ENCODE peak calls at places on chromosomes 13 and 19, in five cellular contexts. One of them, this sample, is unnamed.

GRCh38 chr19:1864480-1865171 is 1.2 kb upstream of the KLF16 start:
- DNase-seq in mucosa of descending colon: peak
- DNase-seq in endothelial cell: peak
- DNase-seq in activated T-helper 1 cell treated with anti-CD3 and anti-CD28 coated beads, Interleukin-12 subunit alpha, Interleukin-12 subunit beta, Interleukin-2, Interleukin-4 antibody, amounts not matched to agents 30 ng/mL and 10 ng/mL and 1 ng/mL, durations not matched to agents 14 hours and 24 hours and 36 hours: peak
- DNase-seq in adrenal gland: peak
- DNase-seq in this sample: peak

GRCh38 chr13:24230428-24231072 is 70.0 kb downstream of the SPATA13 start:
- DNase-seq in mucosa of descending colon: no peak
- DNase-seq in endothelial cell: no peak
- DNase-seq in activated T-helper 1 cell treated with anti-CD3 and anti-CD28 coated beads, Interleukin-12 subunit alpha, Interleukin-12 subunit beta, Interleukin-2, Interleukin-4 antibody, amounts not matched to agents 30 ng/mL and 10 ng/mL and 1 ng/mL, durations not matched to agents 14 hours and 24 hours and 36 hours: no peak
- DNase-seq in adrenal gland: no peak
- DNase-seq in this sample: no peak

GRCh38 chr19:43847884-43848283 is 20.8 kb downstream of the ZNF283 start:
- DNase-seq in adrenal gland: no peak
- DNase-seq in mucosa of descending colon: no peak
- DNase-seq in activated T-helper 1 cell treated with anti-CD3 and anti-CD28 coated beads, Interleukin-12 subunit alpha, Interleukin-12 subunit beta, Interleukin-2, Interleukin-4 antibody, amounts not matched to agents 30 ng/mL and 10 ng/mL and 1 ng/mL, durations not matched to agents 14 hours and 24 hours and 36 hours: no peak
- DNase-seq in endothelial cell: no peak
- DNase-seq in this sample: no peak

GRCh38 chr19:6668696-6669095 is 1.3 kb downstream of the TNFSF14 start:
- DNase-seq in mucosa of descending colon: no peak
- DNase-seq in activated T-helper 1 cell treated with anti-CD3 and anti-CD28 coated beads, Interleukin-12 subunit alpha, Interleukin-12 subunit beta, Interleukin-2, Interleukin-4 antibody, amounts not matched to agents 30 ng/mL and 10 ng/mL and 1 ng/mL, durations not matched to agents 14 hours and 24 hours and 36 hours: no peak
- DNase-seq in endothelial cell: no peak
- DNase-seq in adrenal gland: no peak
- DNase-seq in this sample: no peak

GRCh38 chr19:6761053-6761676 is 6.1 kb downstream of the SH2D3A start:
- DNase-seq in mucosa of descending colon: no peak
- DNase-seq in adrenal gland: no peak
- DNase-seq in endothelial cell: no peak
- DNase-seq in activated T-helper 1 cell treated with anti-CD3 and anti-CD28 coated beads, Interleukin-12 subunit alpha, Interleukin-12 subunit beta, Interleukin-2, Interleukin-4 antibody, amounts not matched to agents 30 ng/mL and 10 ng/mL and 1 ng/mL, durations not matched to agents 14 hours and 24 hours and 36 hours: no peak
- DNase-seq in this sample: no peak

GRCh38 chr13:69124996-69125395 is 982.6 kb upstream of the ATXN8OS start:
- DNase-seq in adrenal gland: no peak
- DNase-seq in endothelial cell: no peak
- DNase-seq in mucosa of descending colon: no peak
- DNase-seq in activated T-helper 1 cell treated with anti-CD3 and anti-CD28 coated beads, Interleukin-12 subunit alpha, Interleukin-12 subunit beta, Interleukin-2, Interleukin-4 antibody, amounts not matched to agents 30 ng/mL and 10 ng/mL and 1 ng/mL, durations not matched to agents 14 hours and 24 hours and 36 hours: no peak
- DNase-seq in this sample: no peak

GRCh38 chr13:83286737-83287136 is 595.5 kb downstream of the SLITRK1 start:
- DNase-seq in adrenal gland: no peak
- DNase-seq in endothelial cell: no peak
- DNase-seq in mucosa of descending colon: no peak
- DNase-seq in activated T-helper 1 cell treated with anti-CD3 and anti-CD28 coated beads, Interleukin-12 subunit alpha, Interleukin-12 subunit beta, Interleukin-2, Interleukin-4 antibody, amounts not matched to agents 30 ng/mL and 10 ng/mL and 1 ng/mL, durations not matched to agents 14 hours and 24 hours and 36 hours: no peak
- DNase-seq in this sample: no peak

GRCh38 chr19:57566396-57567256 is 7.0 kb upstream of the ZNF550 start:
- DNase-seq in adrenal gland: no peak
- DNase-seq in endothelial cell: no peak
- DNase-seq in activated T-helper 1 cell treated with anti-CD3 and anti-CD28 coated beads, Interleukin-12 subunit alpha, Interleukin-12 subunit beta, Interleukin-2, Interleukin-4 antibody, amounts not matched to agents 30 ng/mL and 10 ng/mL and 1 ng/mL, durations not matched to agents 14 hours and 24 hours and 36 hours: no peak
- DNase-seq in mucosa of descending colon: no peak
- DNase-seq in this sample: no peak

GRCh38 chr13:29914591-29914990 is 64.2 kb upstream of the UBL3 start:
- DNase-seq in adrenal gland: no peak
- DNase-seq in endothelial cell: no peak
- DNase-seq in mucosa of descending colon: no peak
- DNase-seq in activated T-helper 1 cell treated with anti-CD3 and anti-CD28 coated beads, Interleukin-12 subunit alpha, Interleukin-12 subunit beta, Interleukin-2, Interleukin-4 antibody, amounts not matched to agents 30 ng/mL and 10 ng/mL and 1 ng/mL, durations not matched to agents 14 hours and 24 hours and 36 hours: no peak
- DNase-seq in this sample: no peak

GRCh38 chr13:106213028-106213427 is 322.4 kb downstream of the EFNB2 start:
- DNase-seq in adrenal gland: no peak
- DNase-seq in mucosa of descending colon: no peak
- DNase-seq in activated T-helper 1 cell treated with anti-CD3 and anti-CD28 coated beads, Interleukin-12 subunit alpha, Interleukin-12 subunit beta, Interleukin-2, Interleukin-4 antibody, amounts not matched to agents 30 ng/mL and 10 ng/mL and 1 ng/mL, durations not matched to agents 14 hours and 24 hours and 36 hours: no peak
- DNase-seq in endothelial cell: no peak
- DNase-seq in this sample: no peak

GRCh38 chr13:109385161-109385560 is 401.2 kb downstream of the IRS2 start:
- DNase-seq in mucosa of descending colon: no peak
- DNase-seq in activated T-helper 1 cell treated with anti-CD3 and anti-CD28 coated beads, Interleukin-12 subunit alpha, Interleukin-12 subunit beta, Interleukin-2, Interleukin-4 antibody, amounts not matched to agents 30 ng/mL and 10 ng/mL and 1 ng/mL, durations not matched to agents 14 hours and 24 hours and 36 hours: no peak
- DNase-seq in endothelial cell: no peak
- DNase-seq in adrenal gland: no peak
- DNase-seq in this sample: no peak

GRCh38 chr13:56510836-56511235 is 629.9 kb upstream of the PRR20A start:
- DNase-seq in activated T-helper 1 cell treated with anti-CD3 and anti-CD28 coated beads, Interleukin-12 subunit alpha, Interleukin-12 subunit beta, Interleukin-2, Interleukin-4 antibody, amounts not matched to agents 30 ng/mL and 10 ng/mL and 1 ng/mL, durations not matched to agents 14 hours and 24 hours and 36 hours: no peak
- DNase-seq in adrenal gland: no peak
- DNase-seq in mucosa of descending colon: no peak
- DNase-seq in endothelial cell: no peak
- DNase-seq in this sample: no peak

GRCh38 chr13:76852991-76853390 is 33.2 kb downstream of the KCTD12 start:
- DNase-seq in adrenal gland: peak
- DNase-seq in endothelial cell: no peak
- DNase-seq in activated T-helper 1 cell treated with anti-CD3 and anti-CD28 coated beads, Interleukin-12 subunit alpha, Interleukin-12 subunit beta, Interleukin-2, Interleukin-4 antibody, amounts not matched to agents 30 ng/mL and 10 ng/mL and 1 ng/mL, durations not matched to agents 14 hours and 24 hours and 36 hours: no peak
- DNase-seq in mucosa of descending colon: no peak
- DNase-seq in this sample: no peak

GRCh38 chr19:45346449-45346848 is 5.9 kb downstream of the KLC3 start:
- DNase-seq in adrenal gland: no peak
- DNase-seq in activated T-helper 1 cell treated with anti-CD3 and anti-CD28 coated beads, Interleukin-12 subunit alpha, Interleukin-12 subunit beta, Interleukin-2, Interleukin-4 antibody, amounts not matched to agents 30 ng/mL and 10 ng/mL and 1 ng/mL, durations not matched to agents 14 hours and 24 hours and 36 hours: no peak
- DNase-seq in mucosa of descending colon: no peak
- DNase-seq in endothelial cell: no peak
- DNase-seq in this sample: no peak

GRCh38 chr19:54478677-54479266 is 5.7 kb upstream of the CDC42EP5 start:
- DNase-seq in activated T-helper 1 cell treated with anti-CD3 and anti-CD28 coated beads, Interleukin-12 subunit alpha, Interleukin-12 subunit beta, Interleukin-2, Interleukin-4 antibody, amounts not matched to agents 30 ng/mL and 10 ng/mL and 1 ng/mL, durations not matched to agents 14 hours and 24 hours and 36 hours: no peak
- DNase-seq in adrenal gland: no peak
- DNase-seq in endothelial cell: peak
- DNase-seq in mucosa of descending colon: no peak
- DNase-seq in this sample: no peak

GRCh38 chr13:46085737-46086136 is 19.1 kb downstream of the CPB2 start:
- DNase-seq in adrenal gland: no peak
- DNase-seq in mucosa of descending colon: no peak
- DNase-seq in endothelial cell: no peak
- DNase-seq in activated T-helper 1 cell treated with anti-CD3 and anti-CD28 coated beads, Interleukin-12 subunit alpha, Interleukin-12 subunit beta, Interleukin-2, Interleukin-4 antibody, amounts not matched to agents 30 ng/mL and 10 ng/mL and 1 ng/mL, durations not matched to agents 14 hours and 24 hours and 36 hours: no peak
- DNase-seq in this sample: no peak

GRCh38 chr19:16039545-16039944 is 36.8 kb upstream of the TPM4 start:
- DNase-seq in mucosa of descending colon: peak
- DNase-seq in adrenal gland: no peak
- DNase-seq in endothelial cell: no peak
- DNase-seq in activated T-helper 1 cell treated with anti-CD3 and anti-CD28 coated beads, Interleukin-12 subunit alpha, Interleukin-12 subunit beta, Interleukin-2, Interleukin-4 antibody, amounts not matched to agents 30 ng/mL and 10 ng/mL and 1 ng/mL, durations not matched to agents 14 hours and 24 hours and 36 hours: no peak
- DNase-seq in this sample: no peak

GRCh38 chr19:45146716-45147337 is 14.0 kb downstream of the NKPD1 start:
- DNase-seq in mucosa of descending colon: no peak
- DNase-seq in endothelial cell: no peak
- DNase-seq in activated T-helper 1 cell treated with anti-CD3 and anti-CD28 coated beads, Interleukin-12 subunit alpha, Interleukin-12 subunit beta, Interleukin-2, Interleukin-4 antibody, amounts not matched to agents 30 ng/mL and 10 ng/mL and 1 ng/mL, durations not matched to agents 14 hours and 24 hours and 36 hours: no peak
- DNase-seq in adrenal gland: no peak
- DNase-seq in this sample: no peak

GRCh38 chr13:113216165-113217056 is 7.0 kb downstream of the CUL4A start:
- DNase-seq in adrenal gland: peak
- DNase-seq in activated T-helper 1 cell treated with anti-CD3 and anti-CD28 coated beads, Interleukin-12 subunit alpha, Interleukin-12 subunit beta, Interleukin-2, Interleukin-4 antibody, amounts not matched to agents 30 ng/mL and 10 ng/mL and 1 ng/mL, durations not matched to agents 14 hours and 24 hours and 36 hours: no peak
- DNase-seq in endothelial cell: no peak
- DNase-seq in mucosa of descending colon: no peak
- DNase-seq in this sample: no peak

GRCh38 chr19:24159707-24160106 is 72.7 kb downstream of the ZNF254 start:
- DNase-seq in activated T-helper 1 cell treated with anti-CD3 and anti-CD28 coated beads, Interleukin-12 subunit alpha, Interleukin-12 subunit beta, Interleukin-2, Interleukin-4 antibody, amounts not matched to agents 30 ng/mL and 10 ng/mL and 1 ng/mL, durations not matched to agents 14 hours and 24 hours and 36 hours: no peak
- DNase-seq in adrenal gland: no peak
- DNase-seq in mucosa of descending colon: no peak
- DNase-seq in endothelial cell: no peak
- DNase-seq in this sample: no peak

GRCh38 chr19:17775991-17776803 is 18.7 kb upstream of the B3GNT3 start:
- DNase-seq in activated T-helper 1 cell treated with anti-CD3 and anti-CD28 coated beads, Interleukin-12 subunit alpha, Interleukin-12 subunit beta, Interleukin-2, Interleukin-4 antibody, amounts not matched to agents 30 ng/mL and 10 ng/mL and 1 ng/mL, durations not matched to agents 14 hours and 24 hours and 36 hours: no peak
- DNase-seq in adrenal gland: no peak
- DNase-seq in mucosa of descending colon: no peak
- DNase-seq in endothelial cell: no peak
- DNase-seq in this sample: no peak

GRCh38 chr19:4622695-4623421 is 16.5 kb upstream of the TNFAIP8L1 start:
- DNase-seq in mucosa of descending colon: no peak
- DNase-seq in adrenal gland: no peak
- DNase-seq in endothelial cell: no peak
- DNase-seq in activated T-helper 1 cell treated with anti-CD3 and anti-CD28 coated beads, Interleukin-12 subunit alpha, Interleukin-12 subunit beta, Interleukin-2, Interleukin-4 antibody, amounts not matched to agents 30 ng/mL and 10 ng/mL and 1 ng/mL, durations not matched to agents 14 hours and 24 hours and 36 hours: no peak
- DNase-seq in this sample: no peak

GRCh38 chr13:98482476-98483444 is 94.1 kb downstream of the STK24 start:
- DNase-seq in activated T-helper 1 cell treated with anti-CD3 and anti-CD28 coated beads, Interleukin-12 subunit alpha, Interleukin-12 subunit beta, Interleukin-2, Interleukin-4 antibody, amounts not matched to agents 30 ng/mL and 10 ng/mL and 1 ng/mL, durations not matched to agents 14 hours and 24 hours and 36 hours: no peak
- DNase-seq in mucosa of descending colon: peak
- DNase-seq in adrenal gland: peak
- DNase-seq in endothelial cell: no peak
- DNase-seq in this sample: no peak

GRCh38 chr13:109255457-109255856 is 530.9 kb downstream of the IRS2 start:
- DNase-seq in adrenal gland: no peak
- DNase-seq in endothelial cell: no peak
- DNase-seq in activated T-helper 1 cell treated with anti-CD3 and anti-CD28 coated beads, Interleukin-12 subunit alpha, Interleukin-12 subunit beta, Interleukin-2, Interleukin-4 antibody, amounts not matched to agents 30 ng/mL and 10 ng/mL and 1 ng/mL, durations not matched to agents 14 hours and 24 hours and 36 hours: no peak
- DNase-seq in mucosa of descending colon: no peak
- DNase-seq in this sample: no peak

GRCh38 chr19:610801-611505 is 21.3 kb downstream of the HCN2 start:
- DNase-seq in mucosa of descending colon: peak
- DNase-seq in adrenal gland: peak
- DNase-seq in activated T-helper 1 cell treated with anti-CD3 and anti-CD28 coated beads, Interleukin-12 subunit alpha, Interleukin-12 subunit beta, Interleukin-2, Interleukin-4 antibody, amounts not matched to agents 30 ng/mL and 10 ng/mL and 1 ng/mL, durations not matched to agents 14 hours and 24 hours and 36 hours: peak
- DNase-seq in endothelial cell: no peak
- DNase-seq in this sample: peak

GRCh38 chr19:56476671-56477428 is at the start of gene ZNF667:
- DNase-seq in adrenal gland: peak
- DNase-seq in activated T-helper 1 cell treated with anti-CD3 and anti-CD28 coated beads, Interleukin-12 subunit alpha, Interleukin-12 subunit beta, Interleukin-2, Interleukin-4 antibody, amounts not matched to agents 30 ng/mL and 10 ng/mL and 1 ng/mL, durations not matched to agents 14 hours and 24 hours and 36 hours: no peak
- DNase-seq in endothelial cell: no peak
- DNase-seq in mucosa of descending colon: peak
- DNase-seq in this sample: peak

GRCh38 chr13:98848736-98849135 is 96.3 kb upstream of the SLC15A1 start:
- DNase-seq in adrenal gland: no peak
- DNase-seq in activated T-helper 1 cell treated with anti-CD3 and anti-CD28 coated beads, Interleukin-12 subunit alpha, Interleukin-12 subunit beta, Interleukin-2, Interleukin-4 antibody, amounts not matched to agents 30 ng/mL and 10 ng/mL and 1 ng/mL, durations not matched to agents 14 hours and 24 hours and 36 hours: no peak
- DNase-seq in endothelial cell: no peak
- DNase-seq in mucosa of descending colon: no peak
- DNase-seq in this sample: no peak

GRCh38 chr13:40190656-40191100 is 475.8 kb downstream of the FOXO1 start:
- DNase-seq in mucosa of descending colon: peak
- DNase-seq in endothelial cell: no peak
- DNase-seq in adrenal gland: peak
- DNase-seq in activated T-helper 1 cell treated with anti-CD3 and anti-CD28 coated beads, Interleukin-12 subunit alpha, Interleukin-12 subunit beta, Interleukin-2, Interleukin-4 antibody, amounts not matched to agents 30 ng/mL and 10 ng/mL and 1 ng/mL, durations not matched to agents 14 hours and 24 hours and 36 hours: peak
- DNase-seq in this sample: peak

GRCh38 chr19:15443838-15444237 is 5.9 kb downstream of the WIZ start:
- DNase-seq in activated T-helper 1 cell treated with anti-CD3 and anti-CD28 coated beads, Interleukin-12 subunit alpha, Interleukin-12 subunit beta, Interleukin-2, Interleukin-4 antibody, amounts not matched to agents 30 ng/mL and 10 ng/mL and 1 ng/mL, durations not matched to agents 14 hours and 24 hours and 36 hours: no peak
- DNase-seq in adrenal gland: no peak
- DNase-seq in mucosa of descending colon: no peak
- DNase-seq in endothelial cell: no peak
- DNase-seq in this sample: no peak

GRCh38 chr13:24564881-24565280 is 52.3 kb upstream of the PARP4 start:
- DNase-seq in activated T-helper 1 cell treated with anti-CD3 and anti-CD28 coated beads, Interleukin-12 subunit alpha, Interleukin-12 subunit beta, Interleukin-2, Interleukin-4 antibody, amounts not matched to agents 30 ng/mL and 10 ng/mL and 1 ng/mL, durations not matched to agents 14 hours and 24 hours and 36 hours: no peak
- DNase-seq in mucosa of descending colon: no peak
- DNase-seq in endothelial cell: no peak
- DNase-seq in adrenal gland: no peak
- DNase-seq in this sample: no peak

GRCh38 chr13:95644611-95645052 is at the start of gene DZIP1:
- DNase-seq in endothelial cell: peak
- DNase-seq in adrenal gland: peak
- DNase-seq in activated T-helper 1 cell treated with anti-CD3 and anti-CD28 coated beads, Interleukin-12 subunit alpha, Interleukin-12 subunit beta, Interleukin-2, Interleukin-4 antibody, amounts not matched to agents 30 ng/mL and 10 ng/mL and 1 ng/mL, durations not matched to agents 14 hours and 24 hours and 36 hours: no peak
- DNase-seq in mucosa of descending colon: peak
- DNase-seq in this sample: no peak

GRCh38 chr19:2587001-2587719 is 111.2 kb downstream of the GADD45B start:
- DNase-seq in activated T-helper 1 cell treated with anti-CD3 and anti-CD28 coated beads, Interleukin-12 subunit alpha, Interleukin-12 subunit beta, Interleukin-2, Interleukin-4 antibody, amounts not matched to agents 30 ng/mL and 10 ng/mL and 1 ng/mL, durations not matched to agents 14 hours and 24 hours and 36 hours: no peak
- DNase-seq in endothelial cell: no peak
- DNase-seq in adrenal gland: no peak
- DNase-seq in mucosa of descending colon: peak
- DNase-seq in this sample: no peak